ENCODE peak calls at places on chromosomes 6 and 20, in eight cellular contexts. W is RWPE1; D is activated naive CD4-positive, alpha-beta T cell; A is fibroblast of mammary gland; V is tibial nerve; F is fibroblast of gingiva; E is EH; R is T-helper 9 cell. H is an unnamed sample.

GRCh38 chr6:139891471-139891870 is 517.0 kb upstream of the CITED2 start:
- DNase-seq in W (no peak), D (no peak), A (peak; percentile 71), V (no peak), F (peak; percentile 13), E (peak; percentile 43), R (no peak), H (no peak)

GRCh38 chr6:158737082-158737709 is 82.0 kb downstream of the EZR start:
- DNase-seq in W (no peak), D (no peak), A (no peak), V (no peak), F (no peak), E (no peak), R (no peak), H (no peak)

GRCh38 chr6:30329331-30329730 is 2.6 kb downstream of the TRIM39 start:
- DNase-seq in W (no peak), D (no peak), A (no peak), V (no peak), F (no peak), E (no peak), R (no peak), H (no peak)

GRCh38 chr6:135221042-135221441 is 39.9 kb downstream of the MYB start:
- DNase-seq in W (no peak), D (no peak), A (no peak), V (no peak), F (no peak), E (no peak), R (no peak), H (no peak)

GRCh38 chr20:35006009-35006408 is 50.3 kb downstream of the MYH7B start:
- DNase-seq in W (no peak), D (no peak), A (no peak), V (peak; percentile 3), F (no peak), E (no peak), R (no peak), H (no peak)

GRCh38 chr20:62832212-62832922 is 15.5 kb downstream of the COL9A3 start:
- DNase-seq in W (no peak), D (no peak), A (no peak), V (no peak), F (no peak), E (no peak), R (no peak), H (no peak)

GRCh38 chr20:14992961-14993360 is 655.5 kb upstream of the FLRT3 start:
- DNase-seq in W (no peak), D (no peak), A (peak; percentile 41), V (no peak), F (peak; percentile 53), E (peak; percentile 55), R (no peak), H (no peak)

GRCh38 chr6:3887150-3887700 is 38.1 kb downstream of the FAM50B start:
- DNase-seq in W (no peak), D (no peak), A (peak; percentile 63), V (no peak), F (peak; percentile 63), E (peak; percentile 59), R (no peak), H (no peak)

GRCh38 chr6:75296811-75297779 is 12.5 kb upstream of the TMEM30A start:
- DNase-seq in W (peak; percentile 16), D (no peak), A (peak; percentile 75), V (no peak), F (peak; percentile 53), E (peak; percentile 70), R (no peak), H (no peak)

GRCh38 chr20:50256577-50256976 is 65.9 kb downstream of the CEBPB start:
- DNase-seq in W (no peak), D (no peak), A (no peak), V (no peak), F (no peak), E (peak; percentile 30), R (no peak), H (no peak)

GRCh38 chr20:48957521-48957920 is 36.0 kb downstream of the ARFGEF2 start:
- DNase-seq in W (no peak), D (no peak), A (no peak), V (no peak), F (no peak), E (peak; percentile 9), R (no peak), H (no peak)

GRCh38 chr20:55097621-55098020 is 622.2 kb downstream of the DOK5 start:
- DNase-seq in W (no peak), D (no peak), A (no peak), V (no peak), F (no peak), E (no peak), R (no peak), H (no peak)

GRCh38 chr6:38974389-38975133 is 74.0 kb upstream of the GLP1R start:
- DNase-seq in W (no peak), D (no peak), A (no peak), V (no peak), F (no peak), E (peak; percentile 47), R (no peak), H (no peak)

GRCh38 chr20:40160151-40160550 is 528.9 kb downstream of the MAFB start:
- DNase-seq in W (peak; percentile 72), D (no peak), A (peak; percentile 64), V (peak; percentile 18), F (peak; percentile 39), E (peak; percentile 49), R (no peak), H (peak; percentile 5)

H was measured in GM12892.